ENCODE peak calls at places on chromosomes 11 and 22, in six cellular contexts. S is HL-60, W is mammary epithelial cell, O is mesendoderm, F is prostate gland, G is tibial artery. R is an unnamed sample.

GRCh38 chr11:118691926-118692830 is 12.7 kb upstream of the TREH start:
- DNase-seq in F (peak), G (no peak), S (peak), W (peak), O (peak), R (no peak)

GRCh38 chr11:93020248-93021088 is 51.0 kb downstream of the MTNR1B start:
- DNase-seq in W (peak), S (no peak), G (no peak), O (peak), F (no peak), R (no peak)

GRCh38 chr11:46149826-46150225 is 28.6 kb upstream of the PHF21A start:
- DNase-seq in S (no peak), W (no peak), F (no peak), G (no peak), O (no peak), R (no peak)

GRCh38 chr11:763073-763463 is 14.2 kb downstream of the GATD1 start:
- DNase-seq in O (peak), F (no peak), S (no peak), G (no peak), W (peak), R (no peak)

GRCh38 chr22:33779243-33779642 is 141.0 kb downstream of the LARGE1 start:
- DNase-seq in F (no peak), S (no peak), O (no peak), W (no peak), G (no peak), R (no peak)

GRCh38 chr11:117551761-117552343 is 224.2 kb downstream of the CEP164 start:
- DNase-seq in O (no peak), W (no peak), F (no peak), G (no peak), S (no peak), R (no peak)

GRCh38 chr11:134124660-134125451 is 56.0 kb downstream of the JAM3 start:
- DNase-seq in S (no peak), G (peak), F (peak), O (peak), W (peak), R (peak)

GRCh38 chr11:2942872-2943710 is 13.9 kb upstream of the PHLDA2 start:
- DNase-seq in F (no peak), S (no peak), W (no peak), G (no peak), O (no peak), R (no peak)

GRCh38 chr11:2891291-2891690 is 5.7 kb upstream of the CDKN1C start:
- DNase-seq in F (no peak), G (no peak), O (peak), W (no peak), S (no peak), R (peak)

GRCh38 chr11:125376117-125376516 is 119.9 kb downstream of the FEZ1 start:
- DNase-seq in F (peak), S (no peak), W (peak), G (peak), O (peak), R (peak)

GRCh38 chr22:43993072-43993760 is 30.9 kb upstream of the PARVB start:
- DNase-seq in G (peak), S (peak), F (peak), W (peak), O (peak), R (peak)

GRCh38 chr11:46120711-46121327 is 435 bp downstream of the PHF21A start:
- DNase-seq in F (no peak), S (peak), O (peak), W (peak), G (peak), R (peak)

GRCh38 chr11:2769779-2770555 is 70.2 kb upstream of the KCNQ1OT1 start:
- DNase-seq in S (no peak), F (peak), G (no peak), O (no peak), W (no peak), R (no peak)

GRCh38 chr11:71267807-71268421 is 15.5 kb upstream of the SHANK2 start:
- DNase-seq in S (no peak), G (no peak), O (no peak), F (no peak), W (no peak), R (no peak)

GRCh38 chr11:117182551-117182935 is 4.0 kb downstream of the SIDT2 start:
- DNase-seq in F (peak), W (no peak), G (peak), O (no peak), S (no peak), R (no peak)

GRCh38 chr11:43578346-43579170 is 102.0 kb upstream of the HSD17B12 start:
- DNase-seq in O (no peak), S (no peak), G (no peak), W (peak), F (no peak), R (peak)

GRCh38 chr11:62983536-62984199 is 1.1 kb downstream of the SLC22A6 start:
- DNase-seq in O (no peak), S (no peak), F (no peak), G (no peak), W (no peak), R (no peak)

GRCh38 chr11:62122076-62122475 is 1.7 kb upstream of the INCENP start:
- DNase-seq in S (peak), O (peak), G (no peak), W (no peak), F (no peak), R (peak)

GRCh38 chr11:116787786-116788486 is at the start of gene ZPR1:
- DNase-seq in O (peak), G (peak), W (peak), S (peak), F (peak), R (peak)

GRCh38 chr22:38927033-38927789 is 30.2 kb upstream of the APOBEC3A start:
- DNase-seq in F (peak), O (peak), S (peak), W (no peak), G (peak), R (peak)

GRCh38 chr22:41288245-41288946 is 2.4 kb upstream of the RANGAP1 start:
- DNase-seq in W (peak), G (no peak), F (peak), S (no peak), O (peak), R (peak)

GRCh38 chr11:30174265-30175022 is 56.4 kb upstream of the FSHB start:
- DNase-seq in F (no peak), O (no peak), W (no peak), G (no peak), S (no peak), R (no peak)

GRCh38 chr11:1854132-1854948 is 1.5 kb downstream of the LSP1 start:
- DNase-seq in F (no peak), O (no peak), G (no peak), S (no peak), W (no peak), R (no peak)

GRCh38 chr11:120303004-120303637 is 22.0 kb upstream of the TLCD5 start:
- DNase-seq in W (peak), S (peak), F (peak), O (peak), G (peak), R (peak)

GRCh38 chr11:44018127-44018521 is 29.7 kb upstream of the ACCSL start:
- DNase-seq in S (no peak), G (peak), F (no peak), O (no peak), W (no peak), R (no peak)

GRCh38 chr11:76620471-76620870 is 50.1 kb downstream of the LRRC32 start:
- DNase-seq in G (no peak), F (no peak), W (peak), S (no peak), O (no peak), R (peak)

GRCh38 chr11:65419773-65420481 is 2.7 kb upstream of the NEAT1 start:
- DNase-seq in F (peak), W (peak), O (peak), G (peak), S (peak), R (peak)

GRCh38 chr11:75246673-75247350 is 6.2 kb downstream of the TPBGL start:
- DNase-seq in S (no peak), G (peak), O (no peak), W (no peak), F (no peak), R (no peak)
- H3K27ac ChIP-seq in S (no peak), G (no peak), O (no peak), W (no peak), F (no peak), R (no peak)

GRCh38 chr22:31210830-31211503 is 1.1 kb upstream of the LIMK2 start:
- DNase-seq in G (peak), F (no peak), W (no peak), O (no peak), S (no peak), R (peak)

GRCh38 chr22:31215018-31215535 is 3.0 kb downstream of the LIMK2 start:
- DNase-seq in F (no peak), S (no peak), O (no peak), W (no peak), G (no peak), R (no peak)

GRCh38 chr22:31211862-31212730 is at the start of gene LIMK2:
- DNase-seq in O (peak), F (peak), W (peak), G (peak), S (peak), R (peak)

GRCh38 chr22:31212783-31213626 is 907 bp downstream of the LIMK2 start:
- DNase-seq in S (no peak), O (no peak), F (no peak), G (no peak), W (no peak), R (no peak)

GRCh38 chr22:31211504-31211861 is 615 bp upstream of the LIMK2 start:
- DNase-seq in O (no peak), W (no peak), F (no peak), S (no peak), G (no peak), R (no peak)
- H3K27ac ChIP-seq in O (no peak), W (no peak), F (peak), S (no peak), G (peak), R (no peak)

GRCh38 chr11:69085490-69086095 is 36.9 kb downstream of the TPCN2 start:
- DNase-seq in S (no peak), F (no peak), O (no peak), G (no peak), W (no peak), R (no peak)
- H3K27ac ChIP-seq in S (no peak), F (peak), O (no peak), G (peak), W (no peak), R (no peak)

GRCh38 chr22:46031561-46031960 is 54.6 kb upstream of the WNT7B start:
- DNase-seq in W (no peak), O (no peak), S (no peak), G (no peak), F (no peak), R (no peak)

GRCh38 chr22:46031965-46032851 is 55.2 kb upstream of the WNT7B start:
- DNase-seq in F (no peak), G (peak), O (no peak), S (peak), W (no peak), R (no peak)

GRCh38 chr22:46035380-46035741 is 58.4 kb upstream of the WNT7B start:
- DNase-seq in G (no peak), S (no peak), F (no peak), W (no peak), O (no peak), R (no peak)

GRCh38 chr22:46035742-46036557 is 59.0 kb upstream of the WNT7B start:
- DNase-seq in F (peak), O (peak), S (peak), W (peak), G (peak), R (peak)

DNA sequence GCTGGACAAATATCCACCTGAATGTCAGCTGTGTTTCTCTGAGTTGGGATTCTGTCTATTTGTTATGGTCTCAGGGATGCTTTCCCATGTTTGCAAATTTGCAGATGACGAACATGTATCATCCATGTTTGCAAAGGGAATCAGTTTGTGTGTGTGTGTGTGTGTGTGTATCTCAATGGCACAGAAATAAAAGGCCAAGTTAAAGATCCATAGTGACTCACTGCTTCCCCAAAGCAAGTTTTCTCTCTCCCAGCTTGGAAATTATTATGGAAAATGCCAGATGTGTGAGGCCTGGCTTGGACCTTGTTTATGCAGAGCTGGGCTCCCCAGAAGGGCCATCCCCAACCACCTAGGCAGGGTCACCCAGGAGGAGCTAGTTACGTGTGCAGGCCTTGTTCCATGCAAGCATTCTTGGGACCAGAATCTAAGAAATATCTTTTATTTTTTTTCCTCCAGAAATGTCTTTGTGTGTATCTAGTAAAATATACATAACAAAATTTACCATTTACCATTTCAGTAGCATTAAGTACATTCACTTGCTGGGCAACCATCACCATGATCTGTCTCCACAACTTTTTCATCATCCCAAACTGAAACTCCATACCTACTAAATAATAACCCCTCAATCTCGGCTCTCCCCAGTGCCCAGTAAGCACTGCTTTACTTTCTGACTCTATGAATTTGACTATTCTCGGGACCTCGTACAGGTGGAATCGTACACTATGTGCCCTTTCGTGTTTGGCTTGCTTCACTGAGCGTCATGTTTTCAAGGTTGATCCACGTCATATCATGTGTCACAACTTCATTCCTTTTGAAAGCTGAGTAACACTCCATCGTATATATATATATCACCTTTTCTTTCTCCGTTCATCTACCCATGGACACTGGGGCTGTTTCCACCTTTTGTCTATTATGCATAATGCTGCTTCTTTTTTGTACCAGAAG is 56.6 kb upstream of the WNT7B start:
- DNase-seq in O (no peak), F (no peak), G (no peak), W (no peak), S (no peak), R (no peak)
- H3K27ac ChIP-seq in O (no peak), F (no peak), G (no peak), W (no peak), S (no peak), R (no peak)

DNA sequence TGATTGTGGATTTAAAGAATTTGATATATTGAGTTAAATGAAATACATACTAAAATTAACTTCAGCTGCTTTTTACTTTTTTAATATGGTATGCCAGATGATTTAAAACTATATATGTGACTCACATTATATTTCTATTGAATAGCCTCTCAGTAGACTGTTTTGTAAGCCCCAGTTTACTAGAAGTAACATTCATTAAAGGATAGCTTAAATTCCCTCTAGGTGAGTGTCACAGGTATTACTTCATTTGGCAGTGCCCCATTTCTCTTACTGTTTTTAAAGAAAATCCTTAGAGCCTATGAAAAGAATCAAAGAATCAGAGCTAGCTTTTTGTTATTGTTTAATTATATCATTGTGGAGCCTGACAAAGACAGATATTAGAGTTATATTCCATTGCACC is 48.6 kb downstream of the ZC3H12C start:
- DNase-seq in S (no peak), W (peak), O (no peak), G (no peak), F (no peak), R (no peak)
- H3K27ac ChIP-seq in S (no peak), W (no peak), O (no peak), G (no peak), F (no peak), R (no peak)

GRCh38 chr22:20869234-20869633 is 10.4 kb downstream of the SNAP29 start:
- DNase-seq in O (no peak), F (no peak), W (no peak), S (no peak), G (no peak), R (no peak)
- H3K27ac ChIP-seq in O (no peak), F (no peak), W (no peak), S (no peak), G (no peak), R (no peak)

DNA sequence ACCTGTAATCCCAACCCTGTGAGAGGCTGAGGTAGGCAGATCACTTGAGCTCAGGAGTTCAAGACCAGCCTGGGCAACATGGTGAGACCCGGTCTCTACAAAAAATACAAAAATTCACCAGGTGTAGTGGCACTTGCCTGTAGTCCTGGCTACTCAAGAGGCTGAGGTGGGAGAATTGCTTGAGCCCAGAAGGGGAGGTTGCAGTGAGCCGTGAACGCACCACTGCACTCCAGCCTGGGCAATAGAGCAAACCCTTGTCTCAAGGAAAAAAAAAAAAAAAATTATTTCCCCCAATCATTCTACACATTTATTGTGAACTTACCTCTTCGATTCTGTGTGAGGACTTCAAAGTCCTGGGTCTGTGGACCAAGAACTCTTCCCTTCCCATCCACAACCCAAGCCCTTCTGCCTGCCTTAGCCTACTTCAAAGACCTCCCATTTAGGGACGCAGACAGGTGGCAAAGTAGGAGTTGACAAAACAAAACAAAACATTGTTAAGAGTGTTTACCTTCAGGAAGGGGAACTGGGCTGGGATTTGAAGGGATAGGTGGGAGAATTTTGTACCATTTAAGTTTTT is 3.8 kb upstream of the WEE1 start:
- DNase-seq in O (no peak), G (no peak), S (no peak), W (no peak), F (no peak), R (no peak)
- H3K27ac ChIP-seq in O (peak), G (peak), S (peak), W (peak), F (peak), R (peak)

GRCh38 chr22:37684803-37685615 is 1.1 kb upstream of the NOL12 start:
- DNase-seq in S (no peak), W (peak), O (no peak), G (no peak), F (no peak), R (no peak)

GRCh38 chr22:37690901-37691504 is 4.9 kb downstream of the NOL12 start:
- DNase-seq in S (no peak), W (peak), O (no peak), F (peak), G (no peak), R (no peak)

GRCh38 chr22:37681556-37682049 is 4.5 kb upstream of the NOL12 start:
- DNase-seq in O (peak), G (peak), W (peak), F (peak), S (peak), R (peak)

GRCh38 chr22:37690407-37690806 is 4.3 kb downstream of the NOL12 start:
- DNase-seq in W (peak), O (no peak), F (no peak), G (no peak), S (no peak), R (no peak)

DNA sequence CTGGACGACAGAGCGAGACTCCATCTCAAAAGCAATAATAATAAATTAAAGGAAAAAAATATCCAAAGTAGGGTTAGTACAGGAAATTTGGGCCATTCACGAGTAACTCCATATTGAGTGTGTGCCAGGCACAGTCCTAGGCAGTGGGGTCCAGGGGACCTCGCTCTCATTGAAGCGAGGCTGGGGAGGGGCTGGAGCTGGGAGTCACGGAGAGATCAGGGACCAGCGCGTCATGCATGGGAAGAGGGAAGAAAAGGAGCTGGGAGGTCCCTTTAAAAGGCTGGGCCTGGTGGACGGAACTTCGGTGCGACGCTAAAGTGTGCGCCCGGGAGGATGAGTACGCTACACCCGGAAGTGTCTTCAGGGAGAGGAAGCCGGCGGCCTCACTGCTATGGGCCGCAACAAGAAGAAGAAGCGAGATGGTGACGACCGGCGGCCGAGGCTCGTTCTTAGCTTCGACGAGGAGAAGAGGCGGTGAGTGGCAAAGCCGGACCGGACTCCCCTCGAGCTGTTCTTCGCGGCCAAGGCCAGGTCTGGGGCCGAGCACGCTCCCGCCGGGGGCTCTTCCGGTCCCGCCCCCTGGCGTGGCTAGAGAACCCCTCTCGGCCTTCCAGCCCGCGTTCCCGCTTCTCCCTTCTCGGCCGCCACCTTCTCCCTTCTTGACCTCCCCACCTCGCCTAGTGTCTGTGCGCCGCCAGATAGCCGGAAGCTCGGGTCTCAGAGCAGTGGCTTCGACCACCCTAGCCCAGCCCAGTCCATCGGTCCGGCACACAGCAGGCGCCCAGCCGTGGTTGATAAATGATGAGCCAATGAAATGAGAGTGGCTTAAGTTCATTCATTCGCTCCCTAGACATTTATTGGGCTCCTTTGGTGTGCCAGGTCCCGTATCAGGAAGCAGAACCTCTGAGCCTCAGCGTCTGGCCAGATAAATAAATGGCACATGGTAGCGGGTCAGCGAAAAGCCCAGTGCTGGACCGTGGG is at the start of gene NOL12:
- DNase-seq in O (peak), W (peak), S (peak), G (peak), F (peak), R (peak)
- H3K27ac ChIP-seq in O (peak), W (peak), S (peak), G (peak), F (peak), R (peak)

R was measured in cardiac muscle cell.